ENCODE peak calls at places on chromosomes 6 and 20, in four cellular contexts. E is bronchial epithelial cell, N is left ventricle myocardium inferior, V is tibial nerve. O is an unnamed sample.

GRCh38 chr20:50376888-50377459 is 133.2 kb upstream of the PTPN1 start:
- DNase-seq in E (peak), N (no peak), V (no peak), O (no peak)

GRCh38 chr6:31692353-31692752 is 10.8 kb downstream of the ABHD16A start:
- DNase-seq in E (no peak), N (no peak), V (no peak), O (no peak)

GRCh38 chr20:43798591-43799149 is 71.9 kb upstream of the GTSF1L start:
- DNase-seq in E (no peak), N (no peak), V (no peak), O (no peak)

GRCh38 chr6:163415176-163415619 is 680 bp downstream of the QKI start:
- DNase-seq in E (no peak), N (no peak), V (no peak), O (peak)

GRCh38 chr6:35195120-35195780 is 18.5 kb upstream of the SCUBE3 start:
- DNase-seq in E (peak), N (no peak), V (no peak), O (no peak)

GRCh38 chr6:16200231-16200941 is 38.0 kb upstream of the GMPR start:
- DNase-seq in E (no peak), N (no peak), V (no peak), O (no peak)

GRCh38 chr20:23350007-23350854 is at the start of gene NXT1:
- DNase-seq in E (peak), N (peak), V (peak), O (peak)

GRCh38 chr20:41249371-41249770 is 68.2 kb downstream of the ZHX3 start:
- DNase-seq in E (peak), N (peak), V (peak), O (peak)

GRCh38 chr6:437042-437402 is 45.5 kb downstream of the IRF4 start:
- DNase-seq in E (no peak), N (no peak), V (no peak), O (no peak)

GRCh38 chr20:48638546-48638945 is 189.3 kb downstream of the PREX1 start:
- DNase-seq in E (no peak), N (no peak), V (no peak), O (no peak)

GRCh38 chr6:2749972-2750600 is 636 bp downstream of the MYLK4 start:
- DNase-seq in E (peak), N (peak), V (peak), O (peak)

GRCh38 chr6:89559487-89559886 is 79.1 kb downstream of the LYRM2 start:
- DNase-seq in E (no peak), N (no peak), V (no peak), O (no peak)

GRCh38 chr6:125230674-125231073 is 71.1 kb downstream of the HDDC2 start:
- DNase-seq in E (no peak), N (no peak), V (no peak), O (no peak)

GRCh38 chr20:37803476-37804307 is 99.2 kb upstream of the VSTM2L start:
- DNase-seq in E (no peak), N (no peak), V (no peak), O (no peak)

GRCh38 chr20:38134427-38135281 is 30.4 kb downstream of the TGM2 start:
- DNase-seq in E (no peak), N (no peak), V (no peak), O (no peak)

GRCh38 chr20:48377940-48378339 is 449.9 kb downstream of the PREX1 start:
- DNase-seq in E (no peak), N (no peak), V (no peak), O (no peak)

GRCh38 chr6:154974485-154975149 is 20.5 kb upstream of the TIAM2 start:
- DNase-seq in E (no peak), N (no peak), V (no peak), O (no peak)
- TF ChIP-seq CTCF in E (no peak), N (no peak), V (no peak), O (no peak)

DNA sequence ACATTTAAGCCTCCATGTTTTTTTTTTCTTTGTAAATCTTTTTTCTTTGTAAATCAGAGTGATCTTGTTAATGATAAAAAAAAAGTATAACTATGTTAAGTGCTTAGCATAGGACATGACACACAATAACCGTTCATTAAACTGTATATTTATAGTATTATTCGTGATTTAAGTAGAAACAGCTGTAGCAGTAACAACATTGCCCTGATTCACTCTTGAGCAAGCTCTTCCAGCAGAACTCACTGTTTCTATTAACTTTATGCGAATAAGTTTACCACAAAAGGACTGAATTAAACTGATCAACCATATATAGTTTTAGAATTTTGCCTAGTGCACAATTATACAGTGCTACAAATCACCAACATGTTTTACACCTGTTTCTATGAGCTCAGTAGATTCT is 1338.0 kb upstream of the EYS start:
- DNase-seq in E (no peak), N (no peak), V (no peak), O (no peak)
- TF ChIP-seq CTCF in E (no peak), N (no peak), V (no peak), O (no peak)

DNA sequence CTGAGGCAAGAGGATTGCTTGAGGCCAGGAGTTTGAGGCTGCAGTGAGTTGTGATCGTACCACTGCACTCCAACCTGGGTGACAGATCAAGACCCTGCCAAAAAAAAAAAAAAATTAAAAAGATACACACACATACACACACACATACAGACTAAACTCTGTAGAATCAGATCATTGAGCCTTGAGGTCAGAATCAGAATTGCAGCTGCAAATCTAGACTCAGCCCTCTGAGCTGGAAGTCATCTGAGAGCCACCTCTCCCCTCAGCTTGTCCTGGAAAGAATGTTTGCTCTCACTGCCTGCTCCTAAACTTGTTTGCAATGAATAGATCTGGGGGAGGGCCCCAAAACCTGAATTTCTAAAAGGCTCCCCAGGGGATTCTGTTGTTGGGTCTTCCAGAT is 41.4 kb upstream of the ANGPT4 start:
- DNase-seq in E (no peak), N (no peak), V (no peak), O (no peak)
- TF ChIP-seq CTCF in E (no peak), N (no peak), V (no peak), O (no peak)

GRCh38 chr6:119620846-119621570 is 271.4 kb upstream of the MAN1A1 start:
- DNase-seq in E (peak), N (no peak), V (no peak), O (no peak)
- TF ChIP-seq CTCF in E (no peak), N (no peak), V (no peak), O (no peak)